ENCODE peak calls at places on chromosome X, in six cellular contexts. One of them, this sample, is unnamed.

GRCh38 chrX:126799059-126799458 is 20.5 kb upstream of the PRR32 start:
- DNase-seq in H9: no peak
- DNase-seq in IMR-90: no peak
- DNase-seq in H1: no peak
- DNase-seq in neuronal stem cell: no peak
- DNase-seq in mesenchymal stem cell: no peak
- DNase-seq in this sample: no peak

GRCh38 chrX:22278375-22278774 is 5.7 kb downstream of the CBLL2 start:
- DNase-seq in H9: no peak
- DNase-seq in IMR-90: no peak
- DNase-seq in H1: no peak
- DNase-seq in neuronal stem cell: no peak
- DNase-seq in mesenchymal stem cell: no peak
- DNase-seq in this sample: peak; percentile 44

GRCh38 chrX:15170927-15171326 is 99.0 kb downstream of the ASB9 start:
- DNase-seq in H9: no peak
- DNase-seq in IMR-90: no peak
- DNase-seq in H1: no peak
- DNase-seq in neuronal stem cell: no peak
- DNase-seq in mesenchymal stem cell: peak; percentile 42
- DNase-seq in this sample: no peak

GRCh38 chrX:22220941-22221340 is 51.8 kb upstream of the CBLL2 start:
- DNase-seq in H9: no peak
- DNase-seq in IMR-90: peak; percentile 88
- DNase-seq in H1: no peak
- DNase-seq in neuronal stem cell: no peak
- DNase-seq in mesenchymal stem cell: peak; percentile 72
- DNase-seq in this sample: peak; percentile 4

GRCh38 chrX:45769919-45770582 is 569.4 kb upstream of the DIPK2B start:
- DNase-seq in H9: no peak
- DNase-seq in IMR-90: peak; percentile 91
- DNase-seq in H1: no peak
- DNase-seq in neuronal stem cell: no peak
- DNase-seq in mesenchymal stem cell: peak; percentile 96
- DNase-seq in this sample: no peak

GRCh38 chrX:44025611-44026010 is 52.4 kb upstream of the NDP start:
- DNase-seq in H9: no peak
- DNase-seq in IMR-90: peak; percentile 24
- DNase-seq in H1: no peak
- DNase-seq in neuronal stem cell: no peak
- DNase-seq in mesenchymal stem cell: peak; percentile 86
- DNase-seq in this sample: peak; percentile 35

GRCh38 chrX:74535633-74536141 is 78.7 kb downstream of the RLIM start:
- DNase-seq in H9: peak; percentile 44
- DNase-seq in IMR-90: peak; percentile 66
- DNase-seq in H1: peak; percentile 60
- DNase-seq in neuronal stem cell: no peak
- DNase-seq in mesenchymal stem cell: peak; percentile 69
- DNase-seq in this sample: peak; percentile 64

GRCh38 chrX:153873282-153874090 is 12.5 kb downstream of the L1CAM start:
- DNase-seq in H9: no peak
- DNase-seq in IMR-90: no peak
- DNase-seq in H1: no peak
- DNase-seq in neuronal stem cell: peak; percentile 65
- DNase-seq in mesenchymal stem cell: no peak
- DNase-seq in this sample: peak; percentile 80

GRCh38 chrX:71017396-71017939 is 50.7 kb downstream of the SNX12 start:
- DNase-seq in H9: no peak
- DNase-seq in IMR-90: peak; percentile 4
- DNase-seq in H1: no peak
- DNase-seq in neuronal stem cell: no peak
- DNase-seq in mesenchymal stem cell: no peak
- DNase-seq in this sample: no peak

GRCh38 chrX:47513697-47514085 is 30.7 kb upstream of the ZNF41 start:
- DNase-seq in H9: no peak
- DNase-seq in IMR-90: no peak
- DNase-seq in H1: no peak
- DNase-seq in neuronal stem cell: no peak
- DNase-seq in mesenchymal stem cell: peak; percentile 52
- DNase-seq in this sample: peak; percentile 2

GRCh38 chrX:19156223-19156622 is 34.0 kb upstream of the ADGRG2 start:
- DNase-seq in H9: peak; percentile 33
- DNase-seq in IMR-90: no peak
- DNase-seq in H1: no peak
- DNase-seq in neuronal stem cell: no peak
- DNase-seq in mesenchymal stem cell: no peak
- DNase-seq in this sample: peak; percentile 36

GRCh38 chrX:103791233-103791632 is 14.6 kb downstream of the PLP1 start:
- DNase-seq in H9: no peak
- DNase-seq in IMR-90: peak; percentile 27
- DNase-seq in H1: no peak
- DNase-seq in neuronal stem cell: no peak
- DNase-seq in mesenchymal stem cell: no peak
- DNase-seq in this sample: peak; percentile 84

GRCh38 chrX:21745756-21746155 is 12.2 kb downstream of the SMPX start:
- DNase-seq in H9: no peak
- DNase-seq in IMR-90: peak; percentile 25
- DNase-seq in H1: no peak
- DNase-seq in neuronal stem cell: no peak
- DNase-seq in mesenchymal stem cell: peak; percentile 10
- DNase-seq in this sample: peak; percentile 23

GRCh38 chrX:140040397-140040796 is 75.1 kb upstream of the CXorf66 start:
- DNase-seq in H9: no peak
- DNase-seq in IMR-90: no peak
- DNase-seq in H1: no peak
- DNase-seq in neuronal stem cell: no peak
- DNase-seq in mesenchymal stem cell: no peak
- DNase-seq in this sample: peak; percentile 3

GRCh38 chrX:10197597-10198210 is 40.9 kb downstream of the CLCN4 start:
- DNase-seq in H9: no peak
- DNase-seq in IMR-90: no peak
- DNase-seq in H1: no peak
- DNase-seq in neuronal stem cell: no peak
- DNase-seq in mesenchymal stem cell: peak; percentile 61
- DNase-seq in this sample: no peak

GRCh38 chrX:10198254-10198653 is 41.5 kb downstream of the CLCN4 start:
- DNase-seq in H9: no peak
- DNase-seq in IMR-90: peak; percentile 79
- DNase-seq in H1: no peak
- DNase-seq in neuronal stem cell: no peak
- DNase-seq in mesenchymal stem cell: peak; percentile 85
- DNase-seq in this sample: no peak

GRCh38 chrX:10193587-10193986 is 36.8 kb downstream of the CLCN4 start:
- DNase-seq in H9: no peak
- DNase-seq in IMR-90: no peak
- DNase-seq in H1: no peak
- DNase-seq in neuronal stem cell: no peak
- DNase-seq in mesenchymal stem cell: no peak
- DNase-seq in this sample: no peak

GRCh38 chrX:10195425-10195824 is 38.6 kb downstream of the CLCN4 start:
- DNase-seq in H9: no peak
- DNase-seq in IMR-90: no peak
- DNase-seq in H1: no peak
- DNase-seq in neuronal stem cell: no peak
- DNase-seq in mesenchymal stem cell: no peak
- DNase-seq in this sample: no peak

GRCh38 chrX:10195947-10196346 is 39.2 kb downstream of the CLCN4 start:
- DNase-seq in H9: no peak
- DNase-seq in IMR-90: no peak
- DNase-seq in H1: no peak
- DNase-seq in neuronal stem cell: no peak
- DNase-seq in mesenchymal stem cell: no peak
- DNase-seq in this sample: no peak
- H4K8ac ChIP-seq in H9: no peak overlapping the region
- H4K8ac ChIP-seq in IMR-90: no peak overlapping the region
- H4K8ac ChIP-seq in H1: no peak overlapping the region
- H4K8ac ChIP-seq in neuronal stem cell: no peak overlapping the region
- H4K8ac ChIP-seq in mesenchymal stem cell: no peak overlapping the region
- H4K8ac ChIP-seq in this sample: no peak overlapping the region

GRCh38 chrX:125262836-125263235 is 56.8 kb upstream of the TEX13C start:
- DNase-seq in H9: no peak
- DNase-seq in IMR-90: no peak
- DNase-seq in H1: no peak
- DNase-seq in neuronal stem cell: no peak
- DNase-seq in mesenchymal stem cell: no peak
- DNase-seq in this sample: no peak

DNA sequence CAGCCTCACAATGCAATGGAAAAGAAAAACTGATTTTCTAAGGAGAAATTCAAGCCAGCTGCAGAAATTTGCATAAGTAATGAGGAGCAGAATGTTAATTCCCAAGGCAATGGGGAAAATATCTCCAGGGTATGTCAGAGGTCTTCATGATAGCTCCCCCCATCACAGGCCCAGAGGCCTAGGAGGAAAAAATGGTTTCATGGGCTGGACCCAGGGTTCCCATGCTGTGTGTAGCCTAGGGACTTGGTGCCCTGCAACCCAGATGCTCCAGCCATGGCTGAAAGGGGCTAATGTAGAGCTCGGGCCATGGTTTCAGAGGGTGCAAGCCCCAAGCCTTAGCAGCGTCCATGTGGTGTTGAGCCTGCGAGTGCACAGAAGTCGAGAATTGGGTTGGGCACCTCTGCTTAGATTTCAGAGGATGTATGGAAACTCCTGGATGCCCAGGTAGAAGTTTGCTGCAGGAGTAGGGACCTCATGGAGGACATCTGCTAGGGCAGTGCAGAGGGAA is 53.5 kb upstream of the TEX13C start:
- DNase-seq in H9: no peak
- DNase-seq in IMR-90: no peak
- DNase-seq in H1: no peak
- DNase-seq in neuronal stem cell: no peak
- DNase-seq in mesenchymal stem cell: no peak
- DNase-seq in this sample: no peak
- H2BK15ac ChIP-seq in H9: no peak overlapping the region
- H2BK15ac ChIP-seq in IMR-90: no peak overlapping the region
- H2BK15ac ChIP-seq in H1: no peak overlapping the region
- H2BK15ac ChIP-seq in neuronal stem cell: no peak overlapping the region
- H2BK15ac ChIP-seq in mesenchymal stem cell: no peak overlapping the region
- H2BK15ac ChIP-seq in this sample: no peak overlapping the region

DNA sequence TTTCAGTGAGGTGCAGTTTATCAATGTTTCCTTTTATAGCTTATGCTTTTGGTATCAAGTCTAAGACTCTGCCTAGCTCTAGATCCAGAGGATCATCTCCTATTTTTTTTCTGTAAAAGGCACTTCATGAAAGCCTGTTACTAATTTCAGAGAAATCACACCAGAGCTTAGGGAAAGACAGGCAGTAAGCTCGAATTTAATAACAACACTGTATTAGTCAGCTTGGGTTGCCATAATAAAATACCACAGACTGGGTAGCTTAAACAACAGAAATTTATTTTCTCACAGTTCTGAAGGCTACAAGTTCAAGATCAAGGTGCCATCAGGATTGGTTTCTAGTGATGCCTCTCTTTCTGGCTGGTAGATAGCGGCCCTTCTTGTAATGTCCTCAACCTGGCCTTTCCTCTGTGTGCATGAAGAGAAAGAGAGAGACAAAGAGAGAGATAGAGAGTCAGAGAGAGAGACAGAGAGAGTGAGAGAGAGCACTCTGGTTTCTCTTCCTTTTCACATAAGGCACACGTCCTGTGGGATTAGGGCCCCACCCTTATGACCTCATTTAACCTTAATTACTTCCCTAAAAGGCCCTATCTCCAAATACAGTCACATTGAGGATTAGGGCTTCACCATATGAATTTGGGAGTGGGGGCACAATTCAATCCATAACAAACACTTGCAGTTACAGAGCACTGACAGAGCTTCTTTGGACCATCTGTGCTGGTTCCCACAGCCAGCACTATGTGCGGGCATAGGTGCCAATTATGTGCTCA is 114.7 kb upstream of the MED14 start:
- DNase-seq in H9: no peak
- DNase-seq in IMR-90: peak; percentile 40
- DNase-seq in H1: no peak
- DNase-seq in neuronal stem cell: no peak
- DNase-seq in mesenchymal stem cell: peak; percentile 3
- DNase-seq in this sample: no peak
- H4K8ac ChIP-seq in H9: no peak overlapping the region
- H4K8ac ChIP-seq in IMR-90: no peak overlapping the region
- H4K8ac ChIP-seq in H1: no peak overlapping the region
- H4K8ac ChIP-seq in neuronal stem cell: no peak overlapping the region
- H4K8ac ChIP-seq in mesenchymal stem cell: no peak overlapping the region
- H4K8ac ChIP-seq in this sample: no peak overlapping the region

GRCh38 chrX:72020788-72021187 is 110.1 kb downstream of the NHSL2 start:
- DNase-seq in H9: no peak
- DNase-seq in IMR-90: no peak
- DNase-seq in H1: no peak
- DNase-seq in neuronal stem cell: no peak
- DNase-seq in mesenchymal stem cell: no peak
- DNase-seq in this sample: no peak

GRCh38 chrX:72016881-72017783 is 106.5 kb downstream of the NHSL2 start:
- DNase-seq in H9: peak; percentile 21
- DNase-seq in IMR-90: no peak
- DNase-seq in H1: peak; percentile 24
- DNase-seq in neuronal stem cell: no peak
- DNase-seq in mesenchymal stem cell: no peak
- DNase-seq in this sample: no peak

GRCh38 chrX:72020204-72020603 is 109.6 kb downstream of the NHSL2 start:
- DNase-seq in H9: no peak
- DNase-seq in IMR-90: no peak
- DNase-seq in H1: peak; percentile 4
- DNase-seq in neuronal stem cell: no peak
- DNase-seq in mesenchymal stem cell: no peak
- DNase-seq in this sample: no peak

GRCh38 chrX:72019487-72019886 is 108.8 kb downstream of the NHSL2 start:
- DNase-seq in H9: peak; percentile 3
- DNase-seq in IMR-90: no peak
- DNase-seq in H1: peak; percentile 6
- DNase-seq in neuronal stem cell: no peak
- DNase-seq in mesenchymal stem cell: no peak
- DNase-seq in this sample: no peak

GRCh38 chrX:72018277-72019112 is 107.8 kb downstream of the NHSL2 start:
- DNase-seq in H9: peak; percentile 86
- DNase-seq in IMR-90: peak; percentile 90
- DNase-seq in H1: peak; percentile 84
- DNase-seq in neuronal stem cell: peak; percentile 64
- DNase-seq in mesenchymal stem cell: peak; percentile 85
- DNase-seq in this sample: peak; percentile 89
- H2BK15ac ChIP-seq in H9: no peak overlapping the region
- H2BK15ac ChIP-seq in IMR-90: peak overlapping the region; percentile 86
- H2BK15ac ChIP-seq in H1: no peak overlapping the region
- H2BK15ac ChIP-seq in neuronal stem cell: no peak overlapping the region
- H2BK15ac ChIP-seq in mesenchymal stem cell: peak overlapping the region; percentile 67
- H2BK15ac ChIP-seq in this sample: no peak overlapping the region

GRCh38 chrX:48892896-48893295 is 4.7 kb downstream of the TIMM17B start:
- DNase-seq in H9: no peak
- DNase-seq in IMR-90: no peak
- DNase-seq in H1: no peak
- DNase-seq in neuronal stem cell: no peak
- DNase-seq in mesenchymal stem cell: no peak
- DNase-seq in this sample: no peak

GRCh38 chrX:48891402-48892288 is 5.9 kb downstream of the TIMM17B start:
- DNase-seq in H9: peak; percentile 88
- DNase-seq in IMR-90: peak; percentile 70
- DNase-seq in H1: peak; percentile 71
- DNase-seq in neuronal stem cell: peak; percentile 66
- DNase-seq in mesenchymal stem cell: peak; percentile 89
- DNase-seq in this sample: peak; percentile 94

GRCh38 chrX:48890296-48890925 is 7.2 kb downstream of the TIMM17B start:
- DNase-seq in H9: no peak
- DNase-seq in IMR-90: no peak
- DNase-seq in H1: no peak
- DNase-seq in neuronal stem cell: no peak
- DNase-seq in mesenchymal stem cell: no peak
- DNase-seq in this sample: peak; percentile 43

GRCh38 chrX:48893556-48894348 is 3.8 kb downstream of the TIMM17B start:
- DNase-seq in H9: no peak
- DNase-seq in IMR-90: no peak
- DNase-seq in H1: no peak
- DNase-seq in neuronal stem cell: no peak
- DNase-seq in mesenchymal stem cell: no peak
- DNase-seq in this sample: no peak

GRCh38 chrX:48890934-48891401 is 6.6 kb downstream of the TIMM17B start:
- DNase-seq in H9: no peak
- DNase-seq in IMR-90: no peak
- DNase-seq in H1: peak; percentile 52
- DNase-seq in neuronal stem cell: no peak
- DNase-seq in mesenchymal stem cell: no peak
- DNase-seq in this sample: no peak
- H4K8ac ChIP-seq in H9: no peak overlapping the region
- H4K8ac ChIP-seq in IMR-90: peak overlapping the region; percentile 51
- H4K8ac ChIP-seq in H1: no peak overlapping the region
- H4K8ac ChIP-seq in neuronal stem cell: no peak overlapping the region
- H4K8ac ChIP-seq in mesenchymal stem cell: peak overlapping the region; percentile 49
- H4K8ac ChIP-seq in this sample: no peak overlapping the region

This sample was measured in mesendoderm.